ENCODE peak calls at places on chromosomes 11 and 22, in four cellular contexts. F is GM12878, L is K562, R is HepG2. G is an unnamed sample.

GRCh38 chr11:102767800-102768199 is 12.6 kb downstream of the MMP10 start:
- DNase-seq in F (no peak), L (peak), R (no peak), G (no peak)

GRCh38 chr11:59802639-59803176 is 7.9 kb downstream of the MRPL16 start:
- DNase-seq in F (no peak), L (peak), R (peak), G (peak)

GRCh38 chr22:43270949-43271348 is 72.2 kb downstream of the SCUBE1 start:
- DNase-seq in F (no peak), L (no peak), R (no peak), G (no peak)

GRCh38 chr11:46903846-46904245 is 14.5 kb downstream of the LRP4 start:
- DNase-seq in F (no peak), L (no peak), R (no peak), G (no peak)

GRCh38 chr11:68010058-68011041 is at the start of gene ALDH3B1:
- DNase-seq in F (no peak), L (peak), R (peak), G (peak)

GRCh38 chr11:17725174-17725573 is 5.8 kb downstream of the MYOD1 start:
- DNase-seq in F (no peak), L (no peak), R (no peak), G (no peak)

GRCh38 chr22:35705141-35705540 is 12.5 kb upstream of the APOL5 start:
- DNase-seq in F (no peak), L (no peak), R (no peak), G (no peak)

GRCh38 chr22:17875156-17875555 is 100.9 kb upstream of the BID start:
- DNase-seq in F (no peak), L (no peak), R (no peak), G (no peak)

GRCh38 chr11:99325807-99326206 is 305.1 kb downstream of the CNTN5 start:
- DNase-seq in F (no peak), L (no peak), R (peak), G (no peak)

GRCh38 chr11:117572129-117572528 is 224.9 kb downstream of the DSCAML1 start:
- DNase-seq in F (no peak), L (no peak), R (no peak), G (no peak)
- TF ChIP-seq BHLHE40 in F (no peak), L (no peak), R (no peak), G (no peak)

DNA sequence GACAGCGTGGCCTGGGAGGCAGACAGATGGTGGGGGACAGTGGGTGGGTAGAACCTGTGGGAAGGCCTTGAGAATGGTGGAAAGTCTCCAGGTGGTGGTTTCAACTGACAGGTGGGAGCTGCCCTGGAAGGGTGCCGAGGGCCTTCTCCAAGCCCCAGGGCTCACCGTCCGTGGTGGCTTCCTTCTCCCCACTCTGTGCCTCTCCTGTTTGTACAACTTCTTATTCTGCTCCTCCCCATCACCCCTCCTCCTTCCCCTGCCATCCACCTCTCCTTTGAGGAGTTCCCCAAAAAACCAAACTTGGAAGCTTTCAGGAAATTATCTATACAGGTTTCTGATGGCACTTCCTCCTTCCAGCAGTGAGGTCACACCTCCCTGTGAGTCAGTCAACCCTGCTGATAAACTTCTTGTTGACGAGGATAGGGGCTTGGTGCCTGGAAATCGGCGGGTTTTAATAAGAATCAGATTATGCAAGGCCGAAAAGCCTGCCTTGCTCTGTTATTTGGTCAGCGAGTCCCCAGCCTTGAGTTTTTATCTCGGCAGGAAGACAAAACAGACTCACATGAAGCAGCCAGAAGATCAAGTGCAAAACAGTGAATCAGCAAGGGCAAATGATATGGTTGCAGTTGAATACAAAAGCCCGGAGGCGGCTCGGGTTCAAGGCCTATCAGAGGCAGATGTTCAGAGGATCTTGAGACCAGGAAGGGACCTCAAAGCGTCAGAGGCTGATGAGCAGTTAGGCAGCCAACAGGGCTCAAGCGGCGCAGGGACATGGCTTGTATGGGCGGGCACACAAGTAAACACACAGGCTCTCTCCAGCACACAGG is 9.5 kb upstream of the ST3GAL4 start:
- DNase-seq in F (no peak), L (peak), R (no peak), G (no peak)
- TF ChIP-seq SP1 in F (no peak), L (no peak), R (no peak), G (no peak)

GRCh38 chr11:8596504-8597046 is 2.5 kb upstream of the STK33 start:
- DNase-seq in F (no peak), L (no peak), R (no peak), G (no peak)

GRCh38 chr11:8593455-8593854 is 573 bp downstream of the STK33 start:
- DNase-seq in F (no peak), L (no peak), R (no peak), G (no peak)

GRCh38 chr11:8593935-8594909 is at the start of gene STK33:
- DNase-seq in F (no peak), L (no peak), R (peak), G (peak)

GRCh38 chr11:8601376-8602133 is 7.5 kb upstream of the STK33 start:
- DNase-seq in F (no peak), L (no peak), R (no peak), G (no peak)

DNA sequence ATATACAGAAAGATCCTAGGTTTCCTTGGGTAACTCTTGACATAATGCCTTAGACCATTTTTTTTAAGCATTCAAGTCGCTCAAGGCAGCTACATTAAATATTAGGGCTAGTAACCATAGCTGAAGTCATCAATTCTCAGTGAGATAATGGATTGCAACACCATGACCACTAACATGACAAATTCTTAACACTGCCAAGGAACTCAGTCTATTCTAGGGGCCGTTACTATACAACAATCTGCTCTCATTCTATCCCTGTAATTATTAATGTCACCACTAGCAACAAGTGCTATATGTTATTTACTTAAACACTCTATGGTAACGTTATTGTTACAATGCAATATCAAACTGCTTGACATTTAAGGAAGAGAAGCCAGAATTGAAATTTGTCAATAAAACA is 3.2 kb upstream of the STK33 start:
- DNase-seq in F (no peak), L (no peak), R (no peak), G (no peak)
- TF ChIP-seq FOXM1 in F (no peak), L (no peak), R (no peak), G (no peak)

GRCh38 chr11:118606844-118607228 is 579 bp upstream of the PHLDB1 start:
- DNase-seq in F (no peak), L (no peak), R (no peak), G (peak)

GRCh38 chr11:118610220-118610772 is 2.9 kb downstream of the PHLDB1 start:
- DNase-seq in F (no peak), L (no peak), R (no peak), G (no peak)

GRCh38 chr11:118609380-118610219 is 2.2 kb downstream of the PHLDB1 start:
- DNase-seq in F (no peak), L (peak), R (no peak), G (no peak)

GRCh38 chr11:118607401-118608267 is at the start of gene PHLDB1:
- DNase-seq in F (no peak), L (peak), R (peak), G (peak)

GRCh38 chr11:118608268-118609214 is 1.1 kb downstream of the PHLDB1 start:
- DNase-seq in F (no peak), L (peak), R (no peak), G (peak)
- TF ChIP-seq BHLHE40 in F (no peak), L (peak), R (no peak), G (no peak)

GRCh38 chr11:88414385-88414861 is 76.9 kb upstream of the CTSC start:
- DNase-seq in F (no peak), L (peak), R (no peak), G (peak)

GRCh38 chr11:88414981-88415391 is 77.5 kb upstream of the CTSC start:
- DNase-seq in F (no peak), L (peak), R (no peak), G (no peak)

GRCh38 chr11:88410636-88411035 is 73.1 kb upstream of the CTSC start:
- DNase-seq in F (no peak), L (no peak), R (no peak), G (no peak)

GRCh38 chr11:88410056-88410455 is 72.5 kb upstream of the CTSC start:
- DNase-seq in F (no peak), L (no peak), R (no peak), G (no peak)

DNA sequence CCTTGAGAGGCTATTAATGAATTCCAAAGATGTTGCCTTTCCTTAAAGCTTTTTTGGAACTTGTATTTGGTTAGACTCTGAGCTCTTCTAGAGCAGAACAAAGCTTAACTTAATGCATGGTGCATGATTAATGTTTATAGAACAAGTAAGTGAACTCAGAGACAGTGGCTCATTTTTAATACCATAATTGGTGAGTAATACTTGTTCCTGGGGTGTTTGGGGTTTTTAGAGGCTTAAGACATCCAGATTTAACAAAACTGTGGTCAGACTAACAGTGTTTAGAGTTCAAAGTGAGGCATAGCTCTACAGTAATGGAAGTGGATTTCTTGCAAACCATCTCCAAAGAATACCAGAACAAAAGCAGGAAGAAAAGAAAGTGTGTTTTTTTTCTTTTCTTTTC is 73.7 kb upstream of the CTSC start:
- DNase-seq in F (no peak), L (no peak), R (no peak), G (no peak)
- TF ChIP-seq SP1 in F (no peak), L (no peak), R (no peak), G (no peak)

GRCh38 chr11:14974021-14974698 is 2.0 kb upstream of the CALCA start:
- DNase-seq in F (no peak), L (no peak), R (no peak), G (no peak)

GRCh38 chr11:14973621-14974020 is 1.5 kb upstream of the CALCA start:
- DNase-seq in F (no peak), L (no peak), R (no peak), G (no peak)

GRCh38 chr11:14969922-14970323 is 2.2 kb downstream of the CALCA start:
- DNase-seq in F (no peak), L (peak), R (peak), G (peak)

GRCh38 chr11:14972581-14973490 is 685 bp upstream of the CALCA start:
- DNase-seq in F (no peak), L (no peak), R (no peak), G (no peak)

GRCh38 chr11:14971865-14972580 is at the start of gene CALCA:
- DNase-seq in F (no peak), L (no peak), R (no peak), G (no peak)
- TF ChIP-seq FOXM1 in F (no peak), L (no peak), R (no peak), G (no peak)

DNA sequence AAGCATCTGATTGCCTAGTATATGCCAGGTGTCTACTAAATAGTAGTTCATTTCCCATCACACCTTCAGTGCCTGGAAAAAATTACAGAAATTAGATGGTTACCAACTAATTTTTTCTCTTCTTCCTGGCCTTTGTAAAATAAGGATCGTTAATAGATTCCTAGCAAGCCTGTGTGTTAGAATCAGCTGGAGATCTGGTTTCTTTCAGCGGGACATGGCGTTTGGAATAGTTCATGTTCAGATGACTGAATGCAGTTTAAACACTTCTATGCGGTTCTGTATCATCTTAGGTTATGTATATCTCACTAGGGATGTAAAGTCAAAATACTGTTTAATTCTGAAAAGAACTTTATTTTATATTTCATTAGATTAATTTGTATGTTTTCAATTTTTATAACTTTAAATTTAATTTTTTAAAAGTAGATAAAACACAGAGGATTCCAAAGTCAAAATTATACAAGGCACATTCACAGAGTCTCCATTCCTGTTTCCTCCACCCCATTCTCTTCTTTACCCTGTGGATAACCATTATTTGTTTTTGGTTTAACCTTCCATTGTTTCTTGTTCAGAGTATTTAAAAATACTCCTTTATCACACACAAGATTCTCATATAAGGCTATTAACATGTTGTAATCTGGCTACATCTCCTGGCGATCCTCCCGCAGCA is 132.8 kb downstream of the ATXN10 start:
- DNase-seq in F (no peak), L (no peak), R (no peak), G (no peak)
- TF ChIP-seq BHLHE40 in F (no peak), L (no peak), R (no peak), G (no peak)

GRCh38 chr11:78234006-78234405 is 45.3 kb downstream of the USP35 start:
- DNase-seq in F (no peak), L (peak), R (no peak), G (no peak)

GRCh38 chr11:78230161-78230877 is 41.6 kb downstream of the USP35 start:
- DNase-seq in F (no peak), L (peak), R (no peak), G (no peak)

GRCh38 chr11:78228467-78228866 is 39.7 kb downstream of the USP35 start:
- DNase-seq in F (peak), L (peak), R (peak), G (peak)

GRCh38 chr11:78229106-78229505 is 40.4 kb downstream of the USP35 start:
- DNase-seq in F (no peak), L (no peak), R (no peak), G (no peak)

DNA sequence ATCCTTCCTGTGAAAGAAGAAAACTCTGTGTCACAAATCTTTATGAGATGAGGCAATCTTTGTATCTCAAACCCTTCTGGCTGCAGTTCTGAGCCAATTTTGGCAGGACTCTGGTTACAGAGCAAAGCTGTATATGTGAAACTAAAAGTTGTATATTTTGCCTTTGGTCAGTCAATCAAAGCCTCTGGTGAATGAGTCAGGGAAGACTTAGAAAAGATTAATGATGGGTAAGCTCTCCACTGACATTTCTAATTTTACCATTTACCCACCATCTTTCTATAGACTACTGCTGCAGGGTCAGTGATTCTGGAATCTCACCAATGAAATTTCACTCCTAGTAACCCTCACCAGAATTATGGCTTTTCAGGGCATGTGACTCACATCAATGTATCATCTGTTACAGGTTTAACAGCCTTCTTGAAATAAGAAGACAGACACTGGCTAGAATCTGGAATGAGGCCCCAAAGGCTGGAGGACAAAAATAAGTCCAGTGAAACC is 43.3 kb downstream of the USP35 start:
- DNase-seq in F (no peak), L (no peak), R (no peak), G (no peak)
- TF ChIP-seq SP1 in F (no peak), L (no peak), R (no peak), G (no peak)

DNA sequence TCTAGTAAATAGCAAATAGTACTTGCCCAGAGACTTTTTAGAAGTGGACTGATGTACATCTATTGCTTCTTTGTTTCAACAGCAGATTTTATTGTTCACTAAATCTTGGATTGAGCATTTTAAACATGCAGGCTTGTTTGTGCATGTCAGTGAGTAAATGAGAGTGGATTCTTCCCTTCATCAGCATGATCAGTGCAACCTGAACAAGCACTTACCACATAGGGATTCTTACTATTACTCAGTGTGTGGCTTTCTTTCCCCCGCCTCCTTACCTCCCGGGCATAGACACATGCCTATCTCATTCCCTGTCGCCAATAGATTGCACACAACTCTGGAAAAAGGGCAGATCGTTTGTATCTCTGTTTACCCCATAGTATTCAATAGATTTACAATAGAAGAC is 197.5 kb downstream of the C11orf87 start:
- DNase-seq in F (no peak), L (no peak), R (no peak), G (no peak)
- TF ChIP-seq FOXM1 in F (no peak), L (no peak), R (no peak), G (no peak)

G was measured in HEK293T.